ENCODE peak calls at places on chromosomes 2 and 18, in four cellular contexts. N is Panc1, C is progenitor cell of endocrine pancreas, U is heart left ventricle. Y is an unnamed sample.

GRCh38 chr2:191846787-191847620 is at the start of gene CAVIN2:
- DNase-seq in N (no peak), C (no peak), U (peak), Y (no peak)

GRCh38 chr2:168699834-168700417 is 102.5 kb upstream of the NOSTRIN start:
- DNase-seq in N (no peak), C (no peak), U (peak), Y (no peak)

GRCh38 chr2:7881038-7881437 is 800.8 kb upstream of the ID2 start:
- DNase-seq in N (no peak), C (no peak), U (no peak), Y (no peak)

GRCh38 chr2:10579441-10580169 is 110.2 kb downstream of the NOL10 start:
- DNase-seq in N (no peak), C (no peak), U (no peak), Y (no peak)

GRCh38 chr2:202164409-202164808 is 74.0 kb downstream of the SUMO1 start:
- DNase-seq in N (no peak), C (no peak), U (no peak), Y (no peak)

GRCh38 chr2:208101716-208102631 is 22.4 kb downstream of the CRYGD start:
- DNase-seq in N (peak), C (no peak), U (no peak), Y (no peak)

GRCh38 chr2:169693344-169693743 is 861 bp downstream of the CFAP210 start:
- DNase-seq in N (no peak), C (no peak), U (no peak), Y (no peak)

GRCh38 chr2:8431446-8432125 is 250.3 kb upstream of the ID2 start:
- DNase-seq in N (no peak), C (no peak), U (no peak), Y (no peak)

GRCh38 chr2:69305712-69306611 is 81.1 kb downstream of the GFPT1 start:
- DNase-seq in N (no peak), C (no peak), U (peak), Y (no peak)

DNA sequence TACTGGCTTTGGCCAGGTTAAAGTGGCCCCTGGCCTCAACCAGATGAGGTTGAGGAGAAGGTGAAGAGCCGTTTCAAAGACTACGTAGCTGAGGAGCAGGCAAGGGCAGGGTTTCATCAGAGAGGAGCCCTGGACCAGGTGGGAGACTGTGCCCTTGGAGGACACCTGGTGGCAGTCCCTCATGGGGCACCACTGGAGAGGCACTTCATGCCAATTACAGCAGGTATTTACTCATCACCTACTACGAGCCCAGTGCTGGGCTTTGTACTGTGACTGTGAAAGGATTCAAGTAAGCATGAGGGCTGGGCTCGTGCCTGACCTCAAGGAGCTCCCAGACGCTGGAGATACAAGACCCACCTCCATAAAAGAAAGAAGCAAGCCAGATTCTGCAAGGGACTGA is 37.6 kb downstream of the SMAD7 start:
- DNase-seq in N (no peak), C (no peak), U (no peak), Y (no peak)
- TF ChIP-seq CTCF in N (peak), C (no peak), U (no peak), Y (no peak)

DNA sequence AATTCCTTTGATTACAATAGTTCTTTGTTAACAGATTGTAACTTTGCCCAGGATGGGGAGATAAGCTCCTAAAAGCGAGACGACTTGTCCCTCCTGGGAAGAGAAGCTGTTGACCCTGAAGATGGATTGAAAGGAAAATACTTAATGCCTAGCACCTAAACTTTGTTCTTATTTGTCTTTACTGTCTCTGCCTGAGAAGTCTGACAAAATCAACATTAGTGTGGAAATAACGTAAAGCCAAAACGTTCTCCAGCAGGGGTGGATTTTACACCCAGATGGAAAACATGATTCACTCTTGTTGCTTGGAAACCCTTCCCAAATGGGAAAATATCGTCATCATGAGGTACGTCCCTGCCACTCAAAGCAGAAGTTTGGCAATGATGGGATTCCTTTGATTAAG is 450.1 kb downstream of the SLC4A3 start:
- DNase-seq in N (no peak), C (no peak), U (no peak), Y (no peak)
- TF ChIP-seq CTCF in N (no peak), C (no peak), U (no peak), Y (no peak)

GRCh38 chr18:76252880-76253279 is 242.2 kb downstream of the ZNF516 start:
- DNase-seq in N (no peak), C (no peak), U (no peak), Y (no peak)
- TF ChIP-seq CTCF in N (peak), C (peak), U (no peak), Y (peak)

GRCh38 chr18:54191352-54191751 is 33.1 kb downstream of the MBD2 start:
- DNase-seq in N (no peak), C (no peak), U (no peak), Y (no peak)

GRCh38 chr18:54197747-54198411 is 26.6 kb downstream of the MBD2 start:
- DNase-seq in N (no peak), C (no peak), U (no peak), Y (no peak)

GRCh38 chr18:54192900-54193299 is 31.6 kb downstream of the MBD2 start:
- DNase-seq in N (no peak), C (no peak), U (no peak), Y (no peak)

GRCh38 chr18:54192415-54192814 is 32.1 kb downstream of the MBD2 start:
- DNase-seq in N (no peak), C (no peak), U (no peak), Y (no peak)

DNA sequence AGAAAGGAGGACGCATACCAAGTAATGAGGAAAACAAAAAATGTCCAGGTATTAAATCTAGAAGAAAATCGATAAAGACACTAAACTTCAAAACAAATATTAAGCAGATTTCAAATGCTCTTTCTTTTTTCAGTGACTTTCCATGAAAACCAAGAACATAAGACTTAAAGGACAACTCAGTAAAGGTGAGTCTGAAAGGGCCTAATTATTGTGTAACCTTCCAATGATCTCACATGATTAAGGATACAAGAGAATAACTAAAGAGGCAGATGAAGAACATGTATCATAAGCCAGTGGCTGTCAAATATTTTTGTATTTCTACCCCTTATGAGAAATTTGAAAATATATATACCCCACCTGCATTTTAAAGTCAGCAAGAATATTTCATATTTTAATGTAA is 30.7 kb downstream of the MBD2 start:
- DNase-seq in N (no peak), C (no peak), U (no peak), Y (no peak)
- TF ChIP-seq CTCF in N (no peak), C (no peak), U (no peak), Y (no peak)

GRCh38 chr2:205994344-205994743 is 91.6 kb downstream of the INO80D start:
- DNase-seq in N (no peak), C (no peak), U (no peak), Y (no peak)

GRCh38 chr2:205990104-205990503 is 95.9 kb downstream of the INO80D start:
- DNase-seq in N (no peak), C (no peak), U (no peak), Y (no peak)

GRCh38 chr2:205996156-205996555 is 89.8 kb downstream of the INO80D start:
- DNase-seq in N (no peak), C (no peak), U (no peak), Y (no peak)

GRCh38 chr2:205998601-205999000 is 87.4 kb downstream of the INO80D start:
- DNase-seq in N (no peak), C (no peak), U (no peak), Y (no peak)

GRCh38 chr2:205995260-205995659 is 90.7 kb downstream of the INO80D start:
- DNase-seq in N (no peak), C (no peak), U (no peak), Y (no peak)
- TF ChIP-seq CTCF in N (no peak), C (peak), U (no peak), Y (peak)

DNA sequence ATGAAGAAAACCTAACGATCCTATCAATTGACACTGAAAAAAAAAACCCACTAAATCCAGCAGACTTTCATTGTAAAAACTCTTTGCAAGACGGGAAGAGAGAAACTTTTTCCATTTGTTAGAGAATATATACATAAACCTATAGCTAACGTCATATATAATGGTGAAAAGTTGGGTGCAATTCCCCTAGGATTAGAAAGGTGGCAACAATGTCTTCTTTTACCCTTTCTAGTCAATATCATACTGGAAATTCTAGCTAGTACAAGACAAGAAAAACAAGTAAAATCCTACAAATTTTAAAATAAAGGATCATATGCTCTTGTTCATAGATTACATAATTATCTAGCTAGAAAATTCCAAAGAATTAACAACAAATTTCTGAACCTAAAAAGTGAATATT is 1596.5 kb upstream of the LRRTM1 start:
- DNase-seq in N (no peak), C (no peak), U (no peak), Y (no peak)
- TF ChIP-seq CTCF in N (peak), C (peak), U (no peak), Y (peak)

GRCh38 chr2:86079981-86080911 is 25.4 kb downstream of the POLR1A start:
- DNase-seq in N (peak), C (peak), U (peak), Y (peak)
- TF ChIP-seq CTCF in N (peak), C (peak), U (peak), Y (peak)

GRCh38 chr2:190338453-190338852 is 4.9 kb upstream of the INPP1 start:
- DNase-seq in N (no peak), C (no peak), U (no peak), Y (no peak)
- TF ChIP-seq CTCF in N (peak), C (no peak), U (no peak), Y (no peak)

Y was measured in type B pancreatic cell.